ENCODE peak calls at places on chromosomes 1 and 21, in nine cellular contexts. N is activated CD8-positive, alpha-beta T cell treated with anti-CD3 and anti-CD28 coated beads for 36 hours; Y is psoas muscle; J is PC-3; C is retinal pigment epithelial cell; P is fibroblast of pulmonary artery; I is WERI-Rb-1; E is mucosa of descending colon; K is spleen. F is an unnamed sample.

GRCh38 chr1:227778401-227778947 is 37.0 kb upstream of the PRSS38 start:
- DNase-seq in N (no peak), Y (peak; percentile 21), J (no peak), C (no peak), P (peak; percentile 35), I (no peak), E (no peak), K (no peak), F (no peak)

GRCh38 chr1:209885403-209886218 is 52.4 kb upstream of the SYT14 start:
- DNase-seq in N (no peak), Y (no peak), J (peak; percentile 1), C (no peak), P (no peak), I (no peak), E (no peak), K (no peak), F (no peak)

GRCh38 chr21:42148584-42148983 is 70.4 kb upstream of the ABCG1 start:
- DNase-seq in N (no peak), Y (no peak), J (no peak), C (no peak), P (no peak), I (peak; percentile 50), E (no peak), K (no peak), F (no peak)

GRCh38 chr1:111904478-111905218 is 84.8 kb downstream of the KCND3 start:
- DNase-seq in N (peak; percentile 21), Y (no peak), J (no peak), C (peak; percentile 65), P (no peak), I (no peak), E (no peak), K (no peak), F (no peak)

GRCh38 chr21:35637431-35637830 is 422.9 kb downstream of the SETD4 start:
- DNase-seq in N (no peak), Y (no peak), J (peak; percentile 73), C (no peak), P (peak; percentile 66), I (no peak), E (no peak), K (no peak), F (no peak)

GRCh38 chr1:183778006-183778405 is 26.9 kb upstream of the RGL1 start:
- DNase-seq in N (no peak), Y (no peak), J (no peak), C (no peak), P (no peak), I (no peak), E (no peak), K (no peak), F (no peak)

GRCh38 chr21:44958471-44959191 is 18.8 kb downstream of the SLX9 start:
- DNase-seq in N (no peak), Y (peak; percentile 89), J (no peak), C (peak; percentile 82), P (peak; percentile 88), I (peak; percentile 85), E (no peak), K (peak; percentile 78), F (peak; percentile 92)

GRCh38 chr1:82446955-82447354 is 646.2 kb downstream of the ADGRL2 start:
- DNase-seq in N (peak; percentile 3), Y (no peak), J (no peak), C (no peak), P (no peak), I (no peak), E (no peak), K (no peak), F (no peak)

GRCh38 chr1:161928056-161928455 is 95.6 kb downstream of the OLFML2B start:
- DNase-seq in N (no peak), Y (no peak), J (peak; percentile 15), C (no peak), P (no peak), I (no peak), E (no peak), K (no peak), F (no peak)

GRCh38 chr1:205633421-205633976 is 1.7 kb upstream of the ELK4 start:
- DNase-seq in N (no peak), Y (no peak), J (peak; percentile 78), C (no peak), P (peak; percentile 84), I (no peak), E (no peak), K (no peak), F (no peak)

GRCh38 chr1:76186617-76187016 is 112.1 kb downstream of the ST6GALNAC3 start:
- DNase-seq in N (no peak), Y (no peak), J (no peak), C (no peak), P (no peak), I (no peak), E (no peak), K (no peak), F (no peak)

GRCh38 chr1:153629971-153630370 is 1.7 kb downstream of the S100A1 start:
- DNase-seq in N (no peak), Y (peak; percentile 55), J (no peak), C (no peak), P (no peak), I (no peak), E (peak; percentile 34), K (no peak), F (peak; percentile 64)

DNA sequence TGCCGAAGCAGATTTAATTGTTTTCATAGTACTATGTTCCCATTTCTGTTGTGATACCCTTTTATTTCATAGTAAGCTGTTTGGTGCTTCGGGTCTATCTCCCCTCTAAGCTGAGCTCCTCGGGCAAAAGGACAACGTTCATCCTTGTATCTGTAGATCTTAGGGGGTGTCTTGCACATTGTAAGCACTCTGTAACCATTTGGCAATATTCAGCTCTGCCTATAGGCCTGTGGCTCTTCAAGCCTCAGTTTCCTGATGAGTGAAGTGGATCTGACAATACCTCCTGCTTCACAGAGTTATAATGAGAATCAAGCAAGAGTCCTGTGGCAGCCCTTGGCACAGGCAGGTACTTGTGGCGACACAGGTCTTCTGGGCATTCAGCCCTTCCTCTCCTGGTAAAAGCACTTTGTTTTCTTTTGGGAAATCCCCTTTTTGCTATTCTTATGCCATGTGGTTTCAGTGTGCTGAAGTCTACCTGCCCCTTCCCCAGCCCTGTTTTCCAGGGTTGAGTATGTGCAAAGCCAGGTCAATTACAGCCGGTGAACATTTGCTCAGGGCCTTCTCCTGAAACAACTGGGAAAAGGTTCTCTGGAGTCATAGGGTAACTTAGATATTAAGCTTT is 8.5 kb upstream of the EXO1 start:
- DNase-seq in N (no peak), Y (no peak), J (no peak), C (no peak), P (no peak), I (no peak), E (no peak), K (no peak), F (no peak)
- TF ChIP-seq CTCF in N (no peak), Y (no peak), J (no peak), C (no peak), P (no peak), I (no peak), E (no peak), K (no peak), F (no peak)

DNA sequence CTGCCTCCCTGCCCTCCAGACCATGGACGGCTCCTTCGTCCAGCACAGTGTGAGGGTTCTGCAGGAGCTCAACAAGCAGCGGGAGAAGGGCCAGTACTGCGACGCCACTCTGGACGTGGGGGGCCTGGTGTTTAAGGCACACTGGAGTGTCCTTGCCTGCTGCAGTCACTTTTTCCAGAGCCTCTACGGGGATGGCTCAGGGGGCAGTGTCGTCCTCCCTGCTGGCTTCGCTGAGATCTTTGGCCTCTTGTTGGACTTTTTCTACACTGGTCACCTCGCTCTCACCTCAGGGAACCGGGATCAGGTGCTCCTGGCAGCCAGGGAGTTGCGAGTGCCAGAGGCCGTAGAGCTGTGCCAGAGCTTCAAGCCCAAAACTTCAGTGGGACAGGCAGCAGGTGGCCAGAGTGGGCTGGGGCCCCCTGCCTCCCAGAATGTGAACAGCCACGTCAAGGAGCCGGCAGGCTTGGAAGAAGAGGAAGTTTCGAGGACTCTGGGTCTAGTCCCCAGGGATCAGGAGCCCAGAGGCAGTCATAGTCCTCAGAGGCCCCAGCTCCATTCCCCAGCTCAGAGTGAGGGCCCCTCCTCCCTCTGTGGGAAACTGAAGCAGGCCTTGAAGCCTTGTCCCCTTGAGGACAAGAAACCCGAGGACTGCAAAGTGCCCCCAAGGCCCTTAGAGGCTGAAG is 935 bp downstream of the ZBTB48 start:
- DNase-seq in N (peak; percentile 34), Y (no peak), J (peak; percentile 40), C (no peak), P (no peak), I (no peak), E (no peak), K (peak; percentile 83), F (no peak)
- TF ChIP-seq CTCF in N (no peak), Y (peak; percentile 14), J (peak; percentile 59), C (peak; percentile 24), P (no peak), I (peak; percentile 3), E (no peak), K (no peak), F (peak; percentile 44)

GRCh38 chr21:30733026-30733425 is 14.0 kb downstream of the KRTAP21-2 start:
- DNase-seq in N (no peak), Y (no peak), J (peak; percentile 59), C (no peak), P (no peak), I (no peak), E (no peak), K (no peak), F (no peak)
- TF ChIP-seq CTCF in N (no peak), Y (no peak), J (peak; percentile 74), C (no peak), P (no peak), I (no peak), E (no peak), K (no peak), F (peak; percentile 38)

DNA sequence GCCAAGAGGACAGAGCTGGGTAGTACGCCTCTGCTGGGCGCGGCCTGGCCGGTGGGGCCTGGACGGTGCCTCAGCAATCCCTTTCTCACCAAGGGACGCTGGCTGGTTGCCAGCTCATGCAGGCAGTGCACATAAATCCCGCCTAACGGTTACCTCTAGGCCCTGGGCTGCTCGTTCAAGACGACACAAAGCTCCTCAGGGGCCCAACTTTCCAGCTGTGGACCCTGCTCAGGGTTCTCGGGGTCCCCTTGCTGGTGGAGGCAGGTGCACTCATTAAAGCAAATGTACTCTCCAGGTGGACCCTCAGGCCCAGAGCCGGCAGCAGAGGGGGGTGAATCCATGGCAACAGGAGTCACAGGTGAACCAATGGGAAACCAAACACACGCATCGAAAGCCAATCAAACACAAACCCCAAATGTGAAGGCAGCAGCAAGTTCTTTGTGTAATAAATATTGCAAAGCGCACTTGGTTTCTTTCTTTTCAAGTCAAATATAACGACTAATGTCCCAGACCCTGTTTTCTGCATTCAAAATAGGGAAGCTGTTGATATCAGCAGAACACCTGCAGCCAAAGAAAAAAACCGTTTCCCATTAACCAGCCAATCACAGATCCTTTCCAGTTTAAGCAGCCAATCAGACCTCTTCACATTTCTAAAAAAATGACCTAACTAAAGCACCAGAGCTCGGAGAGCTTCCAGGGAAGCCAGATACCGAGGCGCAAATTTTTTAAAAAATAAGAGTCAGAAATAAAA is 26.1 kb upstream of the CLSTN1 start:
- DNase-seq in N (no peak), Y (no peak), J (no peak), C (no peak), P (no peak), I (peak; percentile 47), E (no peak), K (no peak), F (no peak)
- TF ChIP-seq CTCF in N (no peak), Y (no peak), J (no peak), C (no peak), P (no peak), I (no peak), E (no peak), K (no peak), F (no peak)

GRCh38 chr1:43969746-43970466 is at the start of gene DPH2:
- DNase-seq in N (peak; percentile 99), Y (peak; percentile 98), J (peak; percentile 97), C (peak; percentile 91), P (peak; percentile 98), I (peak; percentile 98), E (peak; percentile 96), K (peak; percentile 99), F (no peak)
- TF ChIP-seq CTCF in N (no peak), Y (no peak), J (peak; percentile 35), C (peak; percentile 18), P (no peak), I (no peak), E (peak; percentile 9), K (peak; percentile 16), F (peak; percentile 37)